ENCODE peak calls at places on chromosomes 13 and 19, in ten cellular contexts. V is fibroblast of lung; G is prostate gland; W is RWPE2; H is fibroblast of villous mesenchyme; J is esophagus muscularis mucosa; E is NB4; O is heart left ventricle; I is Caco-2; R is CD8-positive, alpha-beta T cell. U is an unnamed sample.

GRCh38 chr19:55305491-55305890 is 19.6 kb downstream of the TMEM150B start:
- DNase-seq in V (no peak), G (no peak), W (no peak), H (peak), J (no peak), E (peak), O (no peak), I (peak), R (peak), U (no peak)

GRCh38 chr13:67619346-67619745 is 389.2 kb upstream of the PCDH9 start:
- DNase-seq in V (peak), G (no peak), W (no peak), H (no peak), J (no peak), E (no peak), O (no peak), I (no peak), R (no peak), U (no peak)

GRCh38 chr13:113669871-113670341 is 2.9 kb downstream of the GRK1 start:
- DNase-seq in V (no peak), G (no peak), W (peak), H (no peak), J (no peak), E (no peak), O (peak), I (no peak), R (no peak), U (no peak)

GRCh38 chr13:50291611-50292010 is 276.4 kb downstream of the KCNRG start:
- DNase-seq in V (peak), G (no peak), W (no peak), H (no peak), J (no peak), E (no peak), O (no peak), I (no peak), R (no peak), U (no peak)

GRCh38 chr13:40334616-40335015 is 331.8 kb downstream of the FOXO1 start:
- DNase-seq in V (no peak), G (no peak), W (no peak), H (no peak), J (peak), E (no peak), O (no peak), I (no peak), R (no peak), U (no peak)

GRCh38 chr13:92187378-92187989 is 789.1 kb downstream of the GPC5 start:
- DNase-seq in V (peak), G (peak), W (no peak), H (peak), J (no peak), E (peak), O (no peak), I (peak), R (no peak), U (no peak)

GRCh38 chr19:31372245-31372781 is 23.1 kb upstream of the TSHZ3 start:
- DNase-seq in V (no peak), G (no peak), W (no peak), H (no peak), J (no peak), E (no peak), O (no peak), I (no peak), R (no peak), U (no peak)

GRCh38 chr19:17294051-17294891 is 9.0 kb downstream of the ABHD8 start:
- DNase-seq in V (no peak), G (no peak), W (no peak), H (no peak), J (peak), E (peak), O (no peak), I (peak), R (no peak), U (no peak)

GRCh38 chr19:12085074-12085818 is 20.7 kb downstream of the ZNF844 start:
- DNase-seq in V (no peak), G (no peak), W (no peak), H (no peak), J (no peak), E (no peak), O (no peak), I (no peak), R (no peak), U (no peak)

GRCh38 chr19:55642153-55643002 is 1.1 kb upstream of the ZNF581 start:
- DNase-seq in V (peak), G (no peak), W (no peak), H (peak), J (no peak), E (no peak), O (no peak), I (peak), R (peak), U (no peak)

GRCh38 chr13:84439108-84439507 is 556.8 kb upstream of the SLITRK1 start:
- DNase-seq in V (peak), G (no peak), W (no peak), H (no peak), J (no peak), E (no peak), O (no peak), I (no peak), R (no peak), U (peak)

GRCh38 chr13:49356224-49356623 is 87.6 kb downstream of the CAB39L start:
- DNase-seq in V (peak), G (no peak), W (no peak), H (peak), J (no peak), E (no peak), O (no peak), I (no peak), R (no peak), U (peak)

GRCh38 chr13:110371550-110372465 is 64.7 kb downstream of the COL4A2 start:
- DNase-seq in V (peak), G (no peak), W (no peak), H (peak), J (no peak), E (no peak), O (no peak), I (no peak), R (no peak), U (no peak)

GRCh38 chr13:51837016-51837415 is 8.0 kb downstream of the TMEM272 start:
- DNase-seq in V (no peak), G (no peak), W (no peak), H (no peak), J (no peak), E (no peak), O (no peak), I (no peak), R (no peak), U (no peak)

GRCh38 chr13:27203854-27204253 is 32.2 kb upstream of the USP12 start:
- DNase-seq in V (no peak), G (no peak), W (no peak), H (peak), J (no peak), E (peak), O (no peak), I (no peak), R (no peak), U (no peak)

DNA sequence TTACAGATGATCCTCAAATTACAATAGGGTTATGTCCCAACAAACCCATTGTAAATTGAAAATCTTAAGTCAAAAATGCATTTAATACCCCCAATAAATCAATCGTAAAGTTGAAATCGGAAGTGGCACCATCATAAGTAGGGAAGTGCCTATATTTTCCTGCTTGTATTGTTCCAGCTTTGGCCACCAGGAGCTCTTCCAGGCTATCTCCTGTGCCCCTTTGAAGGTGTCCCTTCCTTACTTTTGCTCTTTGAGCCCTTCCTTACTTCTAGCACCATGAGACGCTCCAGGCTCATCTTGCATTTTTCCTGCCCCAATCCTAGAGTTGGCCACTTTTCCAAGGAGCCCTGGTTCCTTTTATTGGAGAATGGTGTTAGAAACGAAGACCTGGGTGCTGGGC is 163.0 kb upstream of the TSC22D1 start:
- DNase-seq in V (no peak), G (no peak), W (no peak), H (no peak), J (no peak), E (no peak), O (no peak), I (no peak), R (no peak), U (no peak)
- TF ChIP-seq CTCF in V (peak), G (no peak), W (no peak), H (peak), J (no peak), E (no peak), O (no peak), I (no peak), R (no peak), U (peak)

GRCh38 chr13:44331446-44331845 is 42.2 kb upstream of the SERP2 start:
- DNase-seq in V (peak), G (no peak), W (no peak), H (no peak), J (peak), E (peak), O (no peak), I (no peak), R (no peak), U (no peak)
- H3K4me3 ChIP-seq in V (no peak), G (no peak), W (no peak), H (no peak), J (no peak), E (no peak), O (no peak), I (no peak), R (no peak), U (no peak)

GRCh38 chr19:46373573-46374359 is 26.9 kb downstream of the PPP5C start:
- DNase-seq in V (peak), G (peak), W (peak), H (no peak), J (no peak), E (no peak), O (peak), I (peak), R (no peak), U (peak)
- TF ChIP-seq CTCF in V (no peak), G (peak), W (peak), H (no peak), J (no peak), E (no peak), O (no peak), I (no peak), R (no peak), U (peak)

GRCh38 chr19:54209058-54209747 is 8.5 kb downstream of the RPS9 start:
- DNase-seq in V (peak), G (no peak), W (no peak), H (no peak), J (no peak), E (no peak), O (no peak), I (peak), R (no peak), U (no peak)
- H3K4me3 ChIP-seq in V (no peak), G (no peak), W (no peak), H (peak), J (no peak), E (no peak), O (no peak), I (no peak), R (no peak), U (no peak)

DNA sequence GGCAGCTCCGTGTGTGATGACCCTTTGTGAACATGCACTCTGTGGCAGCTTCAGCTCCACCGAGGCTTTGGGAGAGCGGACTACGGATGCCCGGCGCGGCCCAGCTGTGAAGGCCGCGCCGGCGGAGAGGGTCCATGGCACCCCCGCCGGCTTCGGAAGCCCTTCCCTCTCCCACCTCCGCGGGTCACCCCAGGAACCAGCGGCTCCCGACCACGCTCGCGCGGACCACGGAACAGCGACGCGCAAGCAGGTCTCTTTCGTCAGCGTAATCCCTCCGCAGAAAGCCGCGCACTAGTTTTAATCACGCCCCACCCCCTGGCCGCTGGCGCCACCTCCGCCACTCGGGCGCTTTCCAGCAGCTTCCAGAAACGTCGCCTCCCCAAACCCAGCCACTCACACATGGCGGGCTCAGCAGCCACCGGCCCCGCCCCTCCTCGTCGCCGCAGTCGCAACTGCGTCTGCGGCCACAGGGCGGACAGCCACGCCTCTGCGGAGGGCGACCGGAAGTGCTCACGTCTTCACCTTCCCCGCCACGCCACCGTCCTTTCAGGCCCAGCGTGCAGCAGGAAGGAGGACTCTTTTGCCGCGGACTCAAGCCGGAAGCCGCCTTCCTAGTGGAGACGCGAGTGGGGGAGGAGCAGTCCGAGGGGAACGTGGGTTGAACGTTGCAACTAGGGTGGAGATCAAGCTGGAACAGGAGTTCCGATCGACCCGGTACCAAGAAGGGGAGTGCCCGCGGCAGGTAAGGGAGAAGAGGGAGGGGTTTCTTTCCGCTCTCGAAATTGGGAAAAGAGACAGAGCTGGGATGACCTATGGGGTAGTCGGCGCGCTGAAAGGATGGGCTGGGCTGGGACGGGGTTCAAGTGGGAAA is at the start of gene USPL1:
- DNase-seq in V (peak), G (peak), W (peak), H (peak), J (peak), E (peak), O (peak), I (peak), R (peak), U (peak)
- TF ChIP-seq CTCF in V (no peak), G (peak), W (no peak), H (no peak), J (peak), E (no peak), O (peak), I (no peak), R (no peak), U (peak)

GRCh38 chr19:8396563-8397203 is 6.5 kb downstream of the RAB11B start:
- DNase-seq in V (peak), G (peak), W (peak), H (peak), J (no peak), E (peak), O (peak), I (peak), R (peak), U (no peak)
- H3K4me3 ChIP-seq in V (no peak), G (no peak), W (no peak), H (no peak), J (no peak), E (no peak), O (no peak), I (no peak), R (no peak), U (no peak)

U was measured in retinal pigment epithelial cell.